ENCODE peak calls at places on chromosome 17, in four cellular contexts. S is heart right ventricle, N is BE2C, U is EH. Y is an unnamed sample.

GRCh38 chr17:44557653-44558285 is 485 bp downstream of the FZD2 start:
- DNase-seq in S (peak), N (peak), U (peak), Y (peak)

GRCh38 chr17:77726549-77726957 is 231.9 kb upstream of the TNRC6C start:
- DNase-seq in S (no peak), N (no peak), U (no peak), Y (no peak)

GRCh38 chr17:72182256-72182890 is 61.6 kb downstream of the SOX9 start:
- DNase-seq in S (no peak), N (no peak), U (no peak), Y (peak)

GRCh38 chr17:50363217-50364060 is 9.5 kb downstream of the MRPL27 start:
- DNase-seq in S (no peak), N (peak), U (peak), Y (peak)

GRCh38 chr17:42130310-42130936 is 7.8 kb downstream of the HSPB9 start:
- DNase-seq in S (no peak), N (no peak), U (no peak), Y (no peak)

GRCh38 chr17:56833023-56833811 is 503 bp downstream of the C17orf67 start:
- DNase-seq in S (peak), N (peak), U (peak), Y (peak)

GRCh38 chr17:1612400-1612799 is 16.2 kb downstream of the SLC43A2 start:
- DNase-seq in S (no peak), N (no peak), U (no peak), Y (no peak)

GRCh38 chr17:77892031-77892430 is 66.5 kb upstream of the TNRC6C start:
- DNase-seq in S (no peak), N (no peak), U (no peak), Y (no peak)

GRCh38 chr17:50537721-50538548 is 5.4 kb downstream of the EPN3 start:
- DNase-seq in S (no peak), N (no peak), U (no peak), Y (no peak)

GRCh38 chr17:66520986-66521385 is 218.6 kb downstream of the PRKCA start:
- DNase-seq in S (no peak), N (no peak), U (no peak), Y (no peak)

GRCh38 chr17:80122026-80122575 is 20.7 kb downstream of the GAA start:
- DNase-seq in S (no peak), N (no peak), U (no peak), Y (no peak)

GRCh38 chr17:19546289-19547065 is 12.8 kb downstream of the SLC47A1 start:
- DNase-seq in S (peak), N (no peak), U (no peak), Y (no peak)

Y was measured in astrocyte of the hippocampus.